ENCODE peak calls at places on chromosomes 3 and 15, in seven cellular contexts. D is fibroblast of the aortic adventitia; L is EH; V is activated CD8-positive, alpha-beta memory T cell treated with anti-CD3 and anti-CD28 coated beads, Interleukin-2, amount 50 U/mL, for 4 hours; C is adrenal gland; R is LoVo; A is T47D. J is an unnamed sample.

GRCh38 chr3:10581251-10581650 is 75.9 kb upstream of the ATP2B2 start:
- DNase-seq in D (peak), L (peak), V (no peak), C (no peak), R (no peak), A (no peak), J (peak)

GRCh38 chr3:156184156-156184555 is 63.8 kb downstream of the KCNAB1 start:
- DNase-seq in D (no peak), L (no peak), V (no peak), C (no peak), R (no peak), A (no peak), J (no peak)

GRCh38 chr3:13846716-13847570 is 32.9 kb downstream of the WNT7A start:
- DNase-seq in D (no peak), L (no peak), V (no peak), C (peak), R (no peak), A (no peak), J (no peak)

GRCh38 chr15:69855601-69856000 is 242.1 kb downstream of the TLE3 start:
- DNase-seq in D (no peak), L (peak), V (no peak), C (no peak), R (no peak), A (no peak), J (no peak)

GRCh38 chr15:42156266-42156922 is at the start of gene PLA2G4F:
- DNase-seq in D (no peak), L (no peak), V (no peak), C (no peak), R (peak), A (peak), J (no peak)

GRCh38 chr3:169634618-169635236 is 28.8 kb downstream of the MECOM start:
- DNase-seq in D (peak), L (no peak), V (no peak), C (no peak), R (peak), A (no peak), J (no peak)

GRCh38 chr15:47587938-47588817 is 129.1 kb upstream of the SEMA6D start:
- DNase-seq in D (peak), L (no peak), V (no peak), C (no peak), R (no peak), A (no peak), J (no peak)

GRCh38 chr3:148773805-148774204 is 53.8 kb upstream of the CPB1 start:
- DNase-seq in D (no peak), L (no peak), V (no peak), C (no peak), R (no peak), A (no peak), J (no peak)

GRCh38 chr15:92621972-92622533 is 33.5 kb downstream of the FAM174B start:
- DNase-seq in D (no peak), L (no peak), V (no peak), C (no peak), R (no peak), A (no peak), J (no peak)

GRCh38 chr3:105827959-105828358 is 40.9 kb downstream of the CBLB start:
- DNase-seq in D (peak), L (peak), V (no peak), C (peak), R (peak), A (no peak), J (peak)

GRCh38 chr3:187994221-187995085 is 159.5 kb upstream of the LPP start:
- DNase-seq in D (peak), L (peak), V (peak), C (no peak), R (no peak), A (no peak), J (no peak)

GRCh38 chr15:42427429-42428223 is 63.3 kb downstream of the ZNF106 start:
- DNase-seq in D (peak), L (peak), V (no peak), C (no peak), R (no peak), A (no peak), J (peak)

GRCh38 chr15:23440596-23440995 is 6.4 kb downstream of the GOLGA6L2 start:
- DNase-seq in D (no peak), L (no peak), V (no peak), C (no peak), R (no peak), A (no peak), J (no peak)

GRCh38 chr3:10511809-10512494 is 6.6 kb upstream of the ATP2B2 start:
- DNase-seq in D (peak), L (peak), V (no peak), C (no peak), R (no peak), A (no peak), J (peak)

GRCh38 chr3:157094751-157095480 is 65.0 kb downstream of the CCNL1 start:
- DNase-seq in D (no peak), L (peak), V (no peak), C (peak), R (no peak), A (no peak), J (no peak)

GRCh38 chr3:128083396-128083795 is 31.2 kb downstream of the SEC61A1 start:
- DNase-seq in D (no peak), L (no peak), V (no peak), C (peak), R (no peak), A (no peak), J (no peak)

J was measured in MG63.